ENCODE peak calls at places on chromosomes 6 and 20, in eight cellular contexts. One of them, this sample, is unnamed.

GRCh38 chr20:46293084-46293483 is 15.2 kb downstream of the CDH22 start:
- DNase-seq in fibroblast of lung: peak
- DNase-seq in IMR-90: peak
- DNase-seq in H1: no peak
- DNase-seq in H9: no peak
- DNase-seq in MM.1S: peak
- DNase-seq in hepatocyte: peak
- DNase-seq in Karpas-422: peak
- DNase-seq in this sample: peak

GRCh38 chr20:63782051-63782471 is 42.5 kb downstream of the SLC2A4RG start:
- DNase-seq in fibroblast of lung: no peak
- DNase-seq in IMR-90: no peak
- DNase-seq in H1: no peak
- DNase-seq in H9: no peak
- DNase-seq in MM.1S: peak
- DNase-seq in hepatocyte: no peak
- DNase-seq in Karpas-422: peak
- DNase-seq in this sample: no peak

GRCh38 chr6:24402697-24403500 is at the start of gene MRS2:
- DNase-seq in fibroblast of lung: peak
- DNase-seq in IMR-90: peak
- DNase-seq in H1: peak
- DNase-seq in H9: peak
- DNase-seq in MM.1S: peak
- DNase-seq in hepatocyte: peak
- DNase-seq in Karpas-422: peak
- DNase-seq in this sample: peak

GRCh38 chr20:61598586-61598985 is 346.5 kb downstream of the CDH4 start:
- DNase-seq in fibroblast of lung: no peak
- DNase-seq in IMR-90: no peak
- DNase-seq in H1: no peak
- DNase-seq in H9: no peak
- DNase-seq in MM.1S: no peak
- DNase-seq in hepatocyte: no peak
- DNase-seq in Karpas-422: no peak
- DNase-seq in this sample: no peak

GRCh38 chr6:106752641-106753040 is 123.3 kb downstream of the QRSL1 start:
- DNase-seq in fibroblast of lung: no peak
- DNase-seq in IMR-90: no peak
- DNase-seq in H1: no peak
- DNase-seq in H9: no peak
- DNase-seq in MM.1S: no peak
- DNase-seq in hepatocyte: no peak
- DNase-seq in Karpas-422: no peak
- DNase-seq in this sample: no peak

GRCh38 chr6:79070206-79070825 is 7.7 kb downstream of the PHIP start:
- DNase-seq in fibroblast of lung: peak
- DNase-seq in IMR-90: peak
- DNase-seq in H1: no peak
- DNase-seq in H9: no peak
- DNase-seq in MM.1S: peak
- DNase-seq in hepatocyte: no peak
- DNase-seq in Karpas-422: no peak
- DNase-seq in this sample: no peak

GRCh38 chr6:38114976-38115632 is 295.6 kb downstream of the ZFAND3 start:
- DNase-seq in fibroblast of lung: no peak
- DNase-seq in IMR-90: peak
- DNase-seq in H1: no peak
- DNase-seq in H9: no peak
- DNase-seq in MM.1S: no peak
- DNase-seq in hepatocyte: no peak
- DNase-seq in Karpas-422: no peak
- DNase-seq in this sample: no peak

GRCh38 chr20:57078101-57078500 is 188.3 kb downstream of the BMP7 start:
- DNase-seq in fibroblast of lung: no peak
- DNase-seq in IMR-90: no peak
- DNase-seq in H1: no peak
- DNase-seq in H9: no peak
- DNase-seq in MM.1S: no peak
- DNase-seq in hepatocyte: no peak
- DNase-seq in Karpas-422: no peak
- DNase-seq in this sample: no peak

GRCh38 chr20:45235995-45236394 is 14.8 kb downstream of the SEMG2 start:
- DNase-seq in fibroblast of lung: no peak
- DNase-seq in IMR-90: no peak
- DNase-seq in H1: peak
- DNase-seq in H9: peak
- DNase-seq in MM.1S: no peak
- DNase-seq in hepatocyte: no peak
- DNase-seq in Karpas-422: peak
- DNase-seq in this sample: no peak

GRCh38 chr20:10924628-10925266 is 250.9 kb upstream of the JAG1 start:
- DNase-seq in fibroblast of lung: peak
- DNase-seq in IMR-90: peak
- DNase-seq in H1: no peak
- DNase-seq in H9: no peak
- DNase-seq in MM.1S: no peak
- DNase-seq in hepatocyte: peak
- DNase-seq in Karpas-422: no peak
- DNase-seq in this sample: no peak

GRCh38 chr6:150056156-150056555 is 12.8 kb downstream of the ULBP3 start:
- DNase-seq in fibroblast of lung: no peak
- DNase-seq in IMR-90: no peak
- DNase-seq in H1: no peak
- DNase-seq in H9: no peak
- DNase-seq in MM.1S: no peak
- DNase-seq in hepatocyte: no peak
- DNase-seq in Karpas-422: no peak
- DNase-seq in this sample: no peak

GRCh38 chr20:621115-621756 is 11.1 kb upstream of the TCF15 start:
- DNase-seq in fibroblast of lung: no peak
- DNase-seq in IMR-90: peak
- DNase-seq in H1: no peak
- DNase-seq in H9: no peak
- DNase-seq in MM.1S: no peak
- DNase-seq in hepatocyte: no peak
- DNase-seq in Karpas-422: no peak
- DNase-seq in this sample: no peak

GRCh38 chr6:39962831-39963230 is 28.6 kb upstream of the MOCS1 start:
- DNase-seq in fibroblast of lung: peak
- DNase-seq in IMR-90: peak
- DNase-seq in H1: no peak
- DNase-seq in H9: no peak
- DNase-seq in MM.1S: no peak
- DNase-seq in hepatocyte: no peak
- DNase-seq in Karpas-422: no peak
- DNase-seq in this sample: no peak

GRCh38 chr6:35203680-35204079 is 10.1 kb upstream of the SCUBE3 start:
- DNase-seq in fibroblast of lung: no peak
- DNase-seq in IMR-90: no peak
- DNase-seq in H1: no peak
- DNase-seq in H9: no peak
- DNase-seq in MM.1S: no peak
- DNase-seq in hepatocyte: no peak
- DNase-seq in Karpas-422: no peak
- DNase-seq in this sample: no peak

GRCh38 chr20:46308258-46309157 is at the start of gene CDH22:
- DNase-seq in fibroblast of lung: peak
- DNase-seq in IMR-90: peak
- DNase-seq in H1: no peak
- DNase-seq in H9: peak
- DNase-seq in MM.1S: no peak
- DNase-seq in hepatocyte: peak
- DNase-seq in Karpas-422: peak
- DNase-seq in this sample: no peak

GRCh38 chr6:155274533-155274932 is 10.7 kb downstream of the CLDN20 start:
- DNase-seq in fibroblast of lung: peak
- DNase-seq in IMR-90: peak
- DNase-seq in H1: no peak
- DNase-seq in H9: no peak
- DNase-seq in MM.1S: no peak
- DNase-seq in hepatocyte: no peak
- DNase-seq in Karpas-422: no peak
- DNase-seq in this sample: no peak

GRCh38 chr6:85360794-85361642 is 88.9 kb upstream of the NT5E start:
- DNase-seq in fibroblast of lung: peak
- DNase-seq in IMR-90: peak
- DNase-seq in H1: no peak
- DNase-seq in H9: no peak
- DNase-seq in MM.1S: no peak
- DNase-seq in hepatocyte: peak
- DNase-seq in Karpas-422: no peak
- DNase-seq in this sample: peak

GRCh38 chr6:85192596-85192995 is 257.3 kb upstream of the NT5E start:
- DNase-seq in fibroblast of lung: no peak
- DNase-seq in IMR-90: no peak
- DNase-seq in H1: no peak
- DNase-seq in H9: no peak
- DNase-seq in MM.1S: no peak
- DNase-seq in hepatocyte: no peak
- DNase-seq in Karpas-422: no peak
- DNase-seq in this sample: no peak

GRCh38 chr20:21100590-21101452 is 5.3 kb downstream of the LINC00237 start:
- DNase-seq in fibroblast of lung: peak
- DNase-seq in IMR-90: peak
- DNase-seq in H1: peak
- DNase-seq in H9: peak
- DNase-seq in MM.1S: no peak
- DNase-seq in hepatocyte: no peak
- DNase-seq in Karpas-422: peak
- DNase-seq in this sample: no peak

GRCh38 chr20:62647521-62648317 is 5.4 kb downstream of the SLCO4A1 start:
- DNase-seq in fibroblast of lung: no peak
- DNase-seq in IMR-90: no peak
- DNase-seq in H1: no peak
- DNase-seq in H9: no peak
- DNase-seq in MM.1S: no peak
- DNase-seq in hepatocyte: no peak
- DNase-seq in Karpas-422: no peak
- DNase-seq in this sample: no peak

GRCh38 chr20:25606094-25606640 is 17.6 kb downstream of the NANP start:
- DNase-seq in fibroblast of lung: no peak
- DNase-seq in IMR-90: no peak
- DNase-seq in H1: no peak
- DNase-seq in H9: no peak
- DNase-seq in MM.1S: no peak
- DNase-seq in hepatocyte: no peak
- DNase-seq in Karpas-422: no peak
- DNase-seq in this sample: no peak

DNA sequence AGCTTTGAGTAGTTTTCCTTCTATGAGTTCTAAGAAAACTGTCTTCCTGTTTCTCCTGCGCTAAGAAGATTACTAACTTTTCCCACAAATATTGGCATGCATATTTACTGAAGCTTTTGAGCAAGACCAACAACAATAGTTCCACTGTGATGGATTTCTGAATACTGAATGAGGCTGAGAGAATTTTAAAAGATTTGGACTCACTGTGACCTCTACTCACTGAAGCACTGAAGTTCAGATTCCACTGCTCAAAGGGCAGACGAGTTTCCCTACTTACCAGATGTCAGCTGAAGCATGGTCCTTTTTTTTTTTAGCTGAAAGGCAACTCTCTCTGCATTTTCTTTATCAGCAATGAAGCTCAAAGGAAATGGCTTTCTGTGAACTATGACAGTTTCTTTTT is 718.5 kb downstream of the RFPL4B start:
- DNase-seq in fibroblast of lung: peak
- DNase-seq in IMR-90: peak
- DNase-seq in H1: no peak
- DNase-seq in H9: no peak
- DNase-seq in MM.1S: no peak
- DNase-seq in hepatocyte: no peak
- DNase-seq in Karpas-422: no peak
- DNase-seq in this sample: no peak
- H2AFZ ChIP-seq in fibroblast of lung: no peak
- H2AFZ ChIP-seq in IMR-90: no peak
- H2AFZ ChIP-seq in H1: peak
- H2AFZ ChIP-seq in H9: no peak
- H2AFZ ChIP-seq in MM.1S: no peak
- H2AFZ ChIP-seq in hepatocyte: no peak
- H2AFZ ChIP-seq in Karpas-422: no peak
- H2AFZ ChIP-seq in this sample: no peak

GRCh38 chr6:145020114-145020513 is 715.2 kb downstream of the EPM2A start:
- DNase-seq in fibroblast of lung: no peak
- DNase-seq in IMR-90: no peak
- DNase-seq in H1: no peak
- DNase-seq in H9: no peak
- DNase-seq in MM.1S: no peak
- DNase-seq in hepatocyte: no peak
- DNase-seq in Karpas-422: no peak
- DNase-seq in this sample: no peak

GRCh38 chr6:145018027-145018426 is 717.3 kb downstream of the EPM2A start:
- DNase-seq in fibroblast of lung: no peak
- DNase-seq in IMR-90: no peak
- DNase-seq in H1: no peak
- DNase-seq in H9: no peak
- DNase-seq in MM.1S: no peak
- DNase-seq in hepatocyte: no peak
- DNase-seq in Karpas-422: no peak
- DNase-seq in this sample: no peak

GRCh38 chr6:145017516-145017915 is 717.8 kb downstream of the EPM2A start:
- DNase-seq in fibroblast of lung: no peak
- DNase-seq in IMR-90: peak
- DNase-seq in H1: no peak
- DNase-seq in H9: no peak
- DNase-seq in MM.1S: no peak
- DNase-seq in hepatocyte: no peak
- DNase-seq in Karpas-422: no peak
- DNase-seq in this sample: no peak

GRCh38 chr6:145015739-145016558 is 719.4 kb downstream of the EPM2A start:
- DNase-seq in fibroblast of lung: peak
- DNase-seq in IMR-90: peak
- DNase-seq in H1: no peak
- DNase-seq in H9: no peak
- DNase-seq in MM.1S: no peak
- DNase-seq in hepatocyte: peak
- DNase-seq in Karpas-422: no peak
- DNase-seq in this sample: peak

GRCh38 chr6:145017051-145017450 is 718.3 kb downstream of the EPM2A start:
- DNase-seq in fibroblast of lung: no peak
- DNase-seq in IMR-90: no peak
- DNase-seq in H1: no peak
- DNase-seq in H9: no peak
- DNase-seq in MM.1S: no peak
- DNase-seq in hepatocyte: no peak
- DNase-seq in Karpas-422: no peak
- DNase-seq in this sample: no peak
- H2AFZ ChIP-seq in fibroblast of lung: no peak
- H2AFZ ChIP-seq in IMR-90: no peak
- H2AFZ ChIP-seq in H1: no peak
- H2AFZ ChIP-seq in H9: no peak
- H2AFZ ChIP-seq in MM.1S: no peak
- H2AFZ ChIP-seq in hepatocyte: no peak
- H2AFZ ChIP-seq in Karpas-422: no peak
- H2AFZ ChIP-seq in this sample: no peak

GRCh38 chr6:36983538-36983937 is 2.5 kb downstream of the MTCH1 start:
- DNase-seq in fibroblast of lung: no peak
- DNase-seq in IMR-90: no peak
- DNase-seq in H1: no peak
- DNase-seq in H9: no peak
- DNase-seq in MM.1S: no peak
- DNase-seq in hepatocyte: no peak
- DNase-seq in Karpas-422: no peak
- DNase-seq in this sample: no peak
- H2AFZ ChIP-seq in fibroblast of lung: no peak
- H2AFZ ChIP-seq in IMR-90: no peak
- H2AFZ ChIP-seq in H1: no peak
- H2AFZ ChIP-seq in H9: no peak
- H2AFZ ChIP-seq in MM.1S: no peak
- H2AFZ ChIP-seq in hepatocyte: no peak
- H2AFZ ChIP-seq in Karpas-422: no peak
- H2AFZ ChIP-seq in this sample: no peak

GRCh38 chr6:170082531-170083187 is 208.2 kb downstream of the DLL1 start:
- DNase-seq in fibroblast of lung: no peak
- DNase-seq in IMR-90: no peak
- DNase-seq in H1: no peak
- DNase-seq in H9: peak
- DNase-seq in MM.1S: no peak
- DNase-seq in hepatocyte: no peak
- DNase-seq in Karpas-422: no peak
- DNase-seq in this sample: no peak
- H2AFZ ChIP-seq in fibroblast of lung: no peak
- H2AFZ ChIP-seq in IMR-90: no peak
- H2AFZ ChIP-seq in H1: no peak
- H2AFZ ChIP-seq in H9: no peak
- H2AFZ ChIP-seq in MM.1S: no peak
- H2AFZ ChIP-seq in hepatocyte: no peak
- H2AFZ ChIP-seq in Karpas-422: no peak
- H2AFZ ChIP-seq in this sample: no peak